ENCODE peak calls at places on chromosomes 1 and 21, in four cellular contexts. Z, A, X and I are unnamed samples.

GRCh38 chr21:32136546-32136945 is 142.3 kb downstream of the MIS18A start:
- DNase-seq in Z (no peak), A (no peak), X (no peak), I (no peak)

GRCh38 chr21:41766051-41766882 is 585 bp downstream of the RIPK4 start:
- DNase-seq in Z (peak; percentile 75), A (no peak), X (no peak), I (no peak)

GRCh38 chr1:23751050-23751814 is 8.0 kb downstream of the ELOA start:
- DNase-seq in Z (peak; percentile 87), A (no peak), X (no peak), I (no peak)

GRCh38 chr1:910311-910880 is 13.3 kb upstream of the SAMD11 start:
- DNase-seq in Z (peak; percentile 91), A (no peak), X (no peak), I (no peak)

GRCh38 chr1:17991996-17992395 is 115.6 kb upstream of the IGSF21 start:
- DNase-seq in Z (no peak), A (no peak), X (no peak), I (no peak)

GRCh38 chr1:180581635-180582039 is 22.9 kb downstream of the OVAAL start:
- DNase-seq in Z (peak; percentile 60), A (no peak), X (no peak), I (peak; percentile 2)

GRCh38 chr1:230272557-230272956 is 153.6 kb downstream of the PGBD5 start:
- DNase-seq in Z (no peak), A (no peak), X (no peak), I (no peak)

GRCh38 chr1:8239039-8239305 is 78.9 kb upstream of the SLC45A1 start:
- DNase-seq in Z (no peak), A (no peak), X (no peak), I (no peak)

GRCh38 chr1:165827199-165828102 is at the start of gene UCK2:
- DNase-seq in Z (peak; percentile 99), A (peak; percentile 90), X (peak; percentile 48), I (peak; percentile 56)

GRCh38 chr1:81424056-81424455 is 376.7 kb upstream of the ADGRL2 start:
- DNase-seq in Z (no peak), A (no peak), X (no peak), I (no peak)

GRCh38 chr1:191174298-191174697 is 696.6 kb upstream of the BRINP3 start:
- DNase-seq in Z (no peak), A (no peak), X (no peak), I (no peak)

GRCh38 chr1:41581216-41582003 is 96.9 kb upstream of the EDN2 start:
- DNase-seq in Z (no peak), A (no peak), X (no peak), I (peak; percentile 5)

GRCh38 chr1:3698660-3699408 is 46.5 kb downstream of the TP73 start:
- DNase-seq in Z (no peak), A (no peak), X (no peak), I (no peak)

GRCh38 chr1:201171063-201172036 is 17.1 kb upstream of the TMEM9 start:
- DNase-seq in Z (peak; percentile 80), A (peak; percentile 80), X (peak; percentile 44), I (no peak)

GRCh38 chr1:35725591-35725990 is 6.9 kb upstream of the C1orf216 start:
- DNase-seq in Z (no peak), A (no peak), X (no peak), I (no peak)

GRCh38 chr1:226666164-226666506 is 72.9 kb downstream of the ITPKB start:
- DNase-seq in Z (no peak), A (no peak), X (no peak), I (no peak)